ENCODE peak calls at places on chromosomes 13 and 19, in five cellular contexts. P, E, C, O and H are unnamed samples.

GRCh38 chr19:17266026-17266425 is 1.2 kb upstream of the BABAM1 start:
- DNase-seq in O (no peak), E (no peak), C (no peak), P (no peak), H (no peak)

GRCh38 chr19:39818626-39819097 is 15.3 kb downstream of the DYRK1B start:
- DNase-seq in P (no peak), O (no peak), E (no peak), C (no peak), H (no peak)

GRCh38 chr13:28718538-28719226 is at the start of gene SLC46A3:
- DNase-seq in C (peak), E (peak), O (peak), P (peak), H (peak)

GRCh38 chr13:29918845-29919244 is 68.4 kb upstream of the UBL3 start:
- DNase-seq in O (no peak), E (no peak), P (no peak), C (peak), H (no peak)

GRCh38 chr19:54188224-54188871 is 1.0 kb downstream of the MBOAT7 start:
- DNase-seq in O (no peak), C (peak), P (no peak), E (no peak), H (no peak)

GRCh38 chr13:113153810-113154748 is 4.4 kb upstream of the PROZ start:
- DNase-seq in E (peak), O (peak), P (peak), C (peak), H (no peak)

GRCh38 chr13:36130542-36131214 is 504 bp downstream of the DCLK1 start:
- DNase-seq in P (no peak), O (no peak), C (peak), E (no peak), H (no peak)

GRCh38 chr13:73722120-73722519 is 412.1 kb downstream of the KLF12 start:
- DNase-seq in P (no peak), O (peak), E (no peak), C (peak), H (no peak)

GRCh38 chr13:97945792-97946419 is 7.6 kb upstream of the IPO5 start:
- DNase-seq in E (no peak), C (peak), P (no peak), O (no peak), H (no peak)

DNA sequence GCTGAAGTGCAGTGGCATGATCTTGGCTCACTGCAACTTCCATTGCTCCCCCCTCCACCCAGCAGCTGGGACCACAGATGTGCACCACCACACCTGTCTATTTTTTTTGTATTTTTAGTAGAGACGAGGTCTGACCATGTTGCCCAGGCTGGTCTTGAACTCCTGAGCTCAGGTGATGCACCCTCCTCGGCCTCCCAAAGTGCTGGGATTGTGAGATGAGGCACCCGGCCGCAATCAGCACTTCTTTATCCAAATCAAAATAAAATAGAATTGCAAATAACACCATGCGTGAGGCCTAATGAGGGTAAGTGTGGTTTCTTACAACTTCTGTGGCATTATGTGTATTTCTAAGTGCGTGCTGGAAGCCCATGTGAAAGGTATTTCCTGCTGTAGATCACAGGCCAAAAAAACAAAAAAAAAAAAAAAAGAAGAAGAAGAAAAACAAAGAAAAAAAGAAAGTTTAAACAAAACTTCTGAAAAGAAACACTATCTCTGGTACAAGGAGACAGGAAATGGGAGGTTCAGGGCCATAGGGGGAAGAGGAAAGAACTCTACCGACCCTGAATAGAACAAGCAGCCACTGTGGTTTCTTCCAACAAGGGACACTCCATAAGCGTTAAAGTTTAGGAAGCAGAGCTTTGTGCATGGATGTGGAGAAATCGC is 3.0 kb upstream of the GRAMD1A start:
- DNase-seq in O (no peak), P (no peak), C (no peak), E (no peak), H (no peak)
- H3K4me3 ChIP-seq in O (no peak), P (no peak), C (no peak), E (no peak), H (no peak)

GRCh38 chr13:99971576-99972189 is at the start of gene ZIC5:
- DNase-seq in O (no peak), P (no peak), C (no peak), E (no peak), H (no peak)
- H3K4me3 ChIP-seq in O (no peak), P (peak), C (no peak), E (no peak), H (no peak)

GRCh38 chr19:485122-485521 is 11.2 kb upstream of the MADCAM1 start:
- DNase-seq in E (no peak), P (no peak), O (no peak), C (no peak), H (no peak)

GRCh38 chr19:484494-484893 is 11.8 kb upstream of the MADCAM1 start:
- DNase-seq in O (no peak), E (no peak), C (no peak), P (no peak), H (no peak)

GRCh38 chr19:488505-489417 is 7.5 kb upstream of the MADCAM1 start:
- DNase-seq in E (peak), P (peak), C (peak), O (peak), H (peak)

GRCh38 chr19:483332-484072 is 12.8 kb upstream of the MADCAM1 start:
- DNase-seq in P (no peak), O (no peak), C (no peak), E (no peak), H (no peak)

DNA sequence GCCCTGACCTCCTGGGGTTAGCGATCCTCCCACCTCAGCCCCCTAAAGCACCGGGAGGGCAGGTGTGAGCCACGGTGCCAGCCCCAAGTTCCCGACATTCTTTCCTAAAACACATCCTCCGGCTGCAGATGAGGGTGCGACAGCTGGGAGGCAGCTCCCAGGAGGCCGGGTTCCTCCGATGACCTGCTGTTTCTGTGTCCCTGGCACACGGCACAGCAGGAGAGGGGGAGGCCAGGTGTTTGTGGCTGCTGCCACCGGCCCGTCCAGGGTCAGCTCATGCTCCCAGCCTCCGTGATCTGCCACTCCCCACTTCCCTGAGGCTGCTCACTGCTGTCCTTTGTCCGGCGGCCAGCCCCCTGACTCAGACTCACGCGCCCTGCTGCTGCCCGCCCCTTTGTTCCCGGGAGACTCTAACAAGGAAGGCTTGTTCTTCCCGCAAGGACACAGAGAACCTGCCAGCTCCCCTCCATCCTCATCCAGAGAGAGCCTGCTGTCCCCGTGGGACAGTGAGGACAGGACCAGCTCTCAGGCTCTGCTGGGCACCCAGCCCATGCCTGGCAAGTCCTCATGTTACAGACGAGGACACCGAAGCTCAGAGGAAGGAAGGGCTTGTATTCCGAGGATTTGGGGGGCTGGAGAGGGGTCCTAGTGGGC is 10.6 kb upstream of the MADCAM1 start:
- DNase-seq in E (peak), C (peak), O (no peak), P (no peak), H (no peak)
- H3K4me3 ChIP-seq in E (no peak), C (peak), O (no peak), P (no peak), H (no peak)

GRCh38 chr19:35297922-35298321 is 6.0 kb downstream of the MAG start:
- DNase-seq in P (no peak), O (no peak), E (no peak), C (no peak), H (no peak)

GRCh38 chr19:35295792-35296462 is 4.0 kb downstream of the MAG start:
- DNase-seq in C (no peak), P (peak), E (no peak), O (no peak), H (no peak)

GRCh38 chr19:35297515-35297848 is 5.5 kb downstream of the MAG start:
- DNase-seq in O (no peak), P (no peak), C (no peak), E (no peak), H (no peak)

GRCh38 chr19:35295453-35295791 is 3.5 kb downstream of the MAG start:
- DNase-seq in O (no peak), E (no peak), C (no peak), P (no peak), H (no peak)

GRCh38 chr19:35296644-35297514 is 4.9 kb downstream of the MAG start:
- DNase-seq in O (no peak), C (no peak), P (no peak), E (no peak), H (no peak)
- H3K4me3 ChIP-seq in O (no peak), C (no peak), P (no peak), E (no peak), H (no peak)

GRCh38 chr13:40983725-40984669 is 35.1 kb downstream of the ELF1 start:
- DNase-seq in C (no peak), P (no peak), O (no peak), E (no peak), H (no peak)
- H3K4me3 ChIP-seq in C (no peak), P (no peak), O (no peak), E (peak), H (no peak)